ENCODE peak calls at places on chromosome 13, in eight cellular contexts. K, T, F, W, R, P, M and L are unnamed samples.

GRCh38 chr13:23161176-23161825 is 19.5 kb upstream of the SGCG start:
- DNase-seq in R (no peak), K (no peak), P (no peak), W (no peak), F (no peak), T (no peak), M (no peak), L (no peak)

GRCh38 chr13:108034909-108035308 is 180.4 kb downstream of the LIG4 start:
- DNase-seq in K (no peak), M (no peak), F (no peak), R (no peak), W (no peak), T (no peak), P (no peak), L (no peak)

GRCh38 chr13:49651775-49652690 is 23.7 kb downstream of the ARL11 start:
- DNase-seq in T (no peak), W (no peak), M (no peak), R (peak), P (no peak), K (no peak), F (peak), L (no peak)

GRCh38 chr13:73129023-73129422 is 70.2 kb downstream of the KLF5 start:
- DNase-seq in K (no peak), F (no peak), W (no peak), T (no peak), P (no peak), M (no peak), R (no peak), L (no peak)

GRCh38 chr13:113353254-113353653 is 10.7 kb downstream of the GRTP1 start:
- DNase-seq in F (no peak), R (no peak), P (no peak), K (no peak), T (no peak), W (no peak), M (no peak), L (peak)

GRCh38 chr13:96091164-96091931 is 1.4 kb downstream of the HS6ST3 start:
- DNase-seq in T (no peak), P (no peak), M (no peak), K (peak), R (peak), F (peak), W (no peak), L (peak)

GRCh38 chr13:69928262-69928661 is 179.4 kb upstream of the ATXN8OS start:
- DNase-seq in W (no peak), F (no peak), R (no peak), K (no peak), P (no peak), M (no peak), T (no peak), L (no peak)

GRCh38 chr13:47420012-47420411 is 523.2 kb upstream of the HTR2A start:
- DNase-seq in M (peak), F (no peak), K (no peak), R (no peak), P (no peak), W (no peak), T (no peak), L (no peak)

GRCh38 chr13:84925443-84925842 is 873.8 kb downstream of the SLITRK6 start:
- DNase-seq in R (no peak), F (no peak), M (no peak), W (no peak), K (no peak), T (peak), P (no peak), L (no peak)

GRCh38 chr13:33838567-33839131 is 20.7 kb downstream of the RFC3 start:
- DNase-seq in T (no peak), M (peak), F (no peak), P (no peak), R (no peak), K (no peak), W (no peak), L (no peak)

GRCh38 chr13:30341815-30342570 is 34.6 kb upstream of the KATNAL1 start:
- DNase-seq in W (peak), T (peak), P (no peak), F (peak), R (peak), K (peak), M (peak), L (peak)

GRCh38 chr13:67318398-67318797 is 88.3 kb upstream of the PCDH9 start:
- DNase-seq in P (no peak), T (peak), F (no peak), K (no peak), R (no peak), W (no peak), M (peak), L (no peak)

GRCh38 chr13:28002886-28003698 is 14.6 kb upstream of the URAD start:
- DNase-seq in F (no peak), W (no peak), M (no peak), T (no peak), P (no peak), R (no peak), K (no peak), L (no peak)

GRCh38 chr13:48750588-48751383 is 97.1 kb downstream of the CYSLTR2 start:
- DNase-seq in R (peak), T (no peak), F (no peak), P (no peak), W (no peak), M (peak), K (peak), L (no peak)

GRCh38 chr13:113777311-113778260 is 18.6 kb downstream of the TMEM255B start:
- DNase-seq in K (no peak), M (peak), F (no peak), T (peak), P (no peak), R (no peak), W (peak), L (peak)

GRCh38 chr13:79197933-79198332 is 208.1 kb downstream of the RBM26 start:
- DNase-seq in W (no peak), T (no peak), R (no peak), K (no peak), M (no peak), F (no peak), P (no peak), L (no peak)

GRCh38 chr13:98228661-98229349 is 51.7 kb upstream of the RNF113B start:
- DNase-seq in M (peak), K (no peak), R (no peak), W (no peak), F (no peak), T (no peak), P (no peak), L (no peak)

GRCh38 chr13:46983881-46984280 is 87.0 kb upstream of the HTR2A start:
- DNase-seq in M (peak), W (peak), R (no peak), T (peak), K (no peak), F (no peak), P (no peak), L (no peak)

GRCh38 chr13:24293761-24294160 is 15.6 kb upstream of the C1QTNF9 start:
- DNase-seq in T (no peak), W (no peak), R (no peak), M (no peak), P (no peak), F (no peak), K (no peak), L (no peak)

GRCh38 chr13:47144782-47145181 is 247.9 kb upstream of the HTR2A start:
- DNase-seq in P (no peak), T (no peak), W (no peak), F (no peak), R (no peak), K (no peak), M (peak), L (no peak)

GRCh38 chr13:43374621-43375020 is 351.2 kb downstream of the DNAJC15 start:
- DNase-seq in P (no peak), T (no peak), F (no peak), M (peak), R (no peak), W (peak), K (no peak), L (no peak)

GRCh38 chr13:108859202-108860012 is 230.0 kb downstream of the MYO16 start:
- DNase-seq in M (peak), W (peak), R (no peak), T (no peak), P (no peak), K (no peak), F (no peak), L (no peak)

GRCh38 chr13:62704795-62705329 is 1289.2 kb upstream of the PCDH20 start:
- DNase-seq in R (no peak), M (no peak), P (no peak), W (no peak), T (no peak), K (no peak), F (peak), L (no peak)

GRCh38 chr13:32889986-32890565 is 126.1 kb upstream of the KL start:
- DNase-seq in T (no peak), K (no peak), M (no peak), W (no peak), P (no peak), R (no peak), F (no peak), L (no peak)

GRCh38 chr13:20127563-20128458 is 33.0 kb downstream of the GJA3 start:
- DNase-seq in T (peak), M (peak), F (peak), K (peak), W (peak), R (peak), P (no peak), L (peak)

GRCh38 chr13:112229445-112229844 is 146.7 kb upstream of the SPACA7 start:
- DNase-seq in K (no peak), M (no peak), T (no peak), R (no peak), F (no peak), W (no peak), P (no peak), L (peak)

GRCh38 chr13:73722120-73722519 is 412.1 kb downstream of the KLF12 start:
- DNase-seq in F (peak), R (no peak), T (peak), W (peak), P (no peak), M (peak), K (no peak), L (no peak)

GRCh38 chr13:48220592-48221300 is 12.3 kb upstream of the ITM2B start:
- DNase-seq in F (no peak), T (no peak), M (no peak), P (no peak), R (no peak), W (peak), K (no peak), L (no peak)

GRCh38 chr13:55219538-55219937 is 1921.2 kb upstream of the PRR20A start:
- DNase-seq in W (no peak), T (no peak), M (no peak), P (no peak), R (no peak), K (no peak), F (no peak), L (no peak)

GRCh38 chr13:76884167-76884566 is 2.0 kb downstream of the KCTD12 start:
- DNase-seq in F (peak), W (peak), M (peak), T (peak), R (peak), K (peak), P (no peak), L (peak)

GRCh38 chr13:109745702-109746101 is 40.7 kb downstream of the IRS2 start:
- DNase-seq in F (no peak), M (no peak), W (no peak), K (no peak), T (no peak), R (no peak), P (no peak), L (no peak)

GRCh38 chr13:69324109-69324886 is 783.3 kb upstream of the ATXN8OS start:
- DNase-seq in P (no peak), R (no peak), K (no peak), W (no peak), M (peak), F (peak), T (peak), L (no peak)

GRCh38 chr13:94660695-94661324 is 51.5 kb downstream of the SOX21 start:
- DNase-seq in K (no peak), F (peak), W (no peak), M (peak), T (peak), P (no peak), R (no peak), L (no peak)

GRCh38 chr13:113959198-113959597 is 14.7 kb downstream of the C13orf46 start:
- DNase-seq in K (no peak), W (peak), P (no peak), F (no peak), T (peak), M (peak), R (no peak), L (no peak)

GRCh38 chr13:37288057-37288720 is 182.7 kb upstream of the CSNK1A1L start:
- DNase-seq in W (no peak), M (no peak), T (no peak), F (no peak), K (no peak), R (no peak), P (no peak), L (no peak)

GRCh38 chr13:45325806-45326205 is 15.2 kb downstream of the TPT1 start:
- DNase-seq in P (no peak), W (peak), R (peak), M (peak), T (peak), F (no peak), K (peak), L (no peak)

GRCh38 chr13:90700340-90700739 is 647.1 kb upstream of the MIR17HG start:
- DNase-seq in P (no peak), K (no peak), T (no peak), F (no peak), M (no peak), W (no peak), R (no peak), L (no peak)

GRCh38 chr13:51097353-51098043 is 13.6 kb downstream of the C13orf42 start:
- DNase-seq in M (no peak), W (no peak), K (no peak), P (no peak), T (no peak), F (no peak), R (no peak), L (no peak)

GRCh38 chr13:25371608-25372274 is at the start of gene ATP8A2:
- DNase-seq in K (no peak), R (no peak), W (no peak), F (peak), P (no peak), M (no peak), T (no peak), L (no peak)